ENCODE peak calls at places on chromosome 15, in six cellular contexts. U is pancreas; W is stimulated activated CD4-positive, alpha-beta T cell treated with anti-CD3 and anti-CD28 coated beads, Interleukin-15, amount 100 ng/mL, for 1 hour; T is tibial artery; F is H7; P is ovary. E is an unnamed sample.

GRCh38 chr15:95175914-95176658 is 944.7 kb downstream of the MCTP2 start:
- DNase-seq in F (no peak), W (no peak), U (no peak), P (no peak), T (no peak), E (no peak)

GRCh38 chr15:57395292-57395691 is 19.0 kb downstream of the CGNL1 start:
- DNase-seq in F (no peak), T (no peak), W (no peak), U (no peak), P (no peak), E (peak; percentile 68)

GRCh38 chr15:64237677-64238076 is 74.9 kb upstream of the PPIB start:
- DNase-seq in W (no peak), F (no peak), T (no peak), P (no peak), U (no peak), E (no peak)

GRCh38 chr15:39110746-39111145 is 470.1 kb upstream of the THBS1 start:
- DNase-seq in U (no peak), P (no peak), T (no peak), W (no peak), F (no peak), E (no peak)

GRCh38 chr15:69526696-69527095 is 74.1 kb downstream of the RPLP1 start:
- DNase-seq in T (peak; percentile 0), U (no peak), W (no peak), F (peak; percentile 49), P (no peak), E (no peak)

GRCh38 chr15:74399511-74400312 is 32.3 kb upstream of the CYP11A1 start:
- DNase-seq in W (no peak), U (no peak), P (no peak), F (no peak), T (no peak), E (no peak)

GRCh38 chr15:58738051-58738707 is 11.3 kb downstream of the ADAM10 start:
- DNase-seq in U (no peak), P (no peak), T (no peak), W (no peak), F (no peak), E (no peak)

GRCh38 chr15:100350434-100351226 is 8.9 kb upstream of the ADAMTS17 start:
- DNase-seq in F (no peak), W (no peak), U (no peak), T (no peak), P (no peak), E (no peak)

GRCh38 chr15:82810863-82811421 is 1.5 kb downstream of the WHAMM start:
- DNase-seq in T (no peak), W (no peak), F (no peak), U (no peak), P (no peak), E (no peak)

GRCh38 chr15:53791616-53792015 is 32.2 kb upstream of the WDR72 start:
- DNase-seq in F (no peak), P (no peak), U (no peak), T (no peak), W (no peak), E (no peak)

GRCh38 chr15:89333959-89334509 is 590 bp downstream of the POLG start:
- DNase-seq in W (no peak), U (no peak), T (no peak), P (no peak), F (no peak), E (no peak)

GRCh38 chr15:68888419-68888818 is 41.9 kb upstream of the SPESP1 start:
- DNase-seq in W (no peak), F (peak; percentile 64), T (no peak), P (no peak), U (no peak), E (no peak)

GRCh38 chr15:92500023-92500630 is 106.4 kb downstream of the ST8SIA2 start:
- DNase-seq in T (no peak), W (no peak), U (no peak), P (no peak), F (no peak), E (no peak)

GRCh38 chr15:39099524-39099923 is 481.4 kb upstream of the THBS1 start:
- DNase-seq in T (no peak), W (no peak), F (no peak), U (no peak), P (no peak), E (no peak)

GRCh38 chr15:79987969-79988368 is 17.0 kb upstream of the BCL2A1 start:
- DNase-seq in P (no peak), U (no peak), T (no peak), F (no peak), W (no peak), E (no peak)

GRCh38 chr15:63023351-63023945 is 19.1 kb upstream of the TPM1 start:
- DNase-seq in T (no peak), U (no peak), F (no peak), W (no peak), P (no peak), E (no peak)

GRCh38 chr15:62503451-62503850 is 338.4 kb upstream of the C2CD4B start:
- DNase-seq in W (no peak), F (no peak), U (no peak), T (no peak), P (no peak), E (peak; percentile 47)

GRCh38 chr15:89335289-89336041 is 841 bp upstream of the POLG start:
- DNase-seq in U (no peak), T (no peak), W (no peak), F (peak; percentile 62), P (no peak), E (peak; percentile 57)

GRCh38 chr15:83372434-83372873 is 74.7 kb upstream of the SH3GL3 start:
- DNase-seq in F (peak; percentile 48), U (no peak), T (no peak), W (no peak), P (no peak), E (peak; percentile 78)

GRCh38 chr15:69003971-69004370 is 10.5 kb upstream of the NOX5 start:
- DNase-seq in W (no peak), P (no peak), U (no peak), T (no peak), F (no peak), E (no peak)

GRCh38 chr15:75238150-75238549 is 20.0 kb upstream of the GOLGA6C start:
- DNase-seq in F (peak; percentile 26), P (no peak), W (no peak), U (no peak), T (peak; percentile 31), E (peak; percentile 3)

GRCh38 chr15:66169023-66169422 is 84.5 kb downstream of the MEGF11 start:
- DNase-seq in T (no peak), W (no peak), F (no peak), U (no peak), P (no peak), E (peak; percentile 71)

GRCh38 chr15:36914962-36915808 is 185.2 kb downstream of the MEIS2 start:
- DNase-seq in F (no peak), W (no peak), P (no peak), T (no peak), U (no peak), E (no peak)

GRCh38 chr15:78170848-78171773 is 21.9 kb downstream of the IDH3A start:
- DNase-seq in F (no peak), P (no peak), U (no peak), W (no peak), T (no peak), E (no peak)

GRCh38 chr15:101258238-101259144 is 6.6 kb upstream of the CHSY1 start:
- DNase-seq in U (no peak), T (no peak), P (peak; percentile 61), F (peak; percentile 55), W (peak; percentile 19), E (peak; percentile 48)

GRCh38 chr15:89307791-89308190 is 26.8 kb downstream of the POLG start:
- DNase-seq in P (no peak), F (no peak), T (no peak), U (no peak), W (no peak), E (no peak)